ENCODE peak calls at places on chromosomes 1 and 21, in ten cellular contexts. D is left cardiac atrium; G is NCI-H446; A is HEK293T; J is CD8-positive, alpha-beta T cell; U is AG08396; C is PC-3; P is COR-L47; H is stimulated activated CD8-positive, alpha-beta memory T cell treated with anti-CD3 and anti-CD28 coated beads, Interleukin-2, amount 100 ng/mL, for 1 hour; K is amniotic stem cell. T is an unnamed sample.
A peak's percentile ranks its signal among the peaks of the same experiment; 100 is the strongest.

GRCh38 chr1:204959374-204959773 is 83.6 kb upstream of the CNTN2 start:
- DNase-seq in D (peak; percentile 65), G (peak; percentile 27), A (no peak), J (no peak), U (no peak), C (no peak), P (no peak), H (no peak), K (no peak), T (no peak)

GRCh38 chr1:6481820-6482471 is 9.5 kb downstream of the PLEKHG5 start:
- DNase-seq in D (no peak), G (no peak), A (no peak), J (no peak), U (no peak), C (no peak), P (no peak), H (no peak), K (no peak), T (no peak)

GRCh38 chr1:53619088-53619810 is 119.7 kb downstream of the GLIS1 start:
- DNase-seq in D (no peak), G (no peak), A (no peak), J (no peak), U (no peak), C (no peak), P (no peak), H (no peak), K (no peak), T (no peak)

GRCh38 chr1:207025144-207025880 is 7.2 kb downstream of the C1orf116 start:
- DNase-seq in D (no peak), G (no peak), A (no peak), J (no peak), U (peak; percentile 38), C (peak; percentile 99), P (no peak), H (no peak), K (no peak), T (no peak)

GRCh38 chr1:9590945-9591668 is 2.4 kb downstream of the TMEM201 start:
- DNase-seq in D (no peak), G (no peak), A (no peak), J (no peak), U (no peak), C (no peak), P (no peak), H (no peak), K (no peak), T (no peak)

GRCh38 chr1:23619299-23620188 is 60.2 kb upstream of the ID3 start:
- DNase-seq in D (peak; percentile 40), G (no peak), A (peak; percentile 33), J (peak; percentile 85), U (peak; percentile 42), C (peak; percentile 63), P (peak; percentile 88), H (peak; percentile 73), K (no peak), T (peak; percentile 34)

GRCh38 chr1:55931272-55931940 is 648.0 kb downstream of the PLPP3 start:
- DNase-seq in D (no peak), G (peak; percentile 67), A (no peak), J (no peak), U (no peak), C (no peak), P (no peak), H (no peak), K (no peak), T (no peak)

GRCh38 chr1:94924967-94925366 is 1.9 kb downstream of the CNN3 start:
- DNase-seq in D (no peak), G (no peak), A (no peak), J (no peak), U (no peak), C (peak; percentile 56), P (no peak), H (no peak), K (no peak), T (no peak)

GRCh38 chr1:88888755-88889154 is 2.6 kb downstream of the GTF2B start:
- DNase-seq in D (no peak), G (no peak), A (no peak), J (no peak), U (no peak), C (no peak), P (no peak), H (no peak), K (no peak), T (no peak)

GRCh38 chr1:18937539-18937938 is 18.9 kb downstream of the IFFO2 start:
- DNase-seq in D (no peak), G (no peak), A (no peak), J (no peak), U (no peak), C (no peak), P (no peak), H (no peak), K (no peak), T (no peak)

GRCh38 chr1:174768949-174769348 is 230.8 kb upstream of the CACYBP start:
- DNase-seq in D (no peak), G (no peak), A (no peak), J (no peak), U (no peak), C (no peak), P (no peak), H (no peak), K (no peak), T (no peak)

GRCh38 chr1:64171797-64172281 is 31.6 kb upstream of the UBE2U start:
- DNase-seq in D (no peak), G (no peak), A (no peak), J (no peak), U (no peak), C (peak; percentile 85), P (no peak), H (no peak), K (peak; percentile 21), T (no peak)

GRCh38 chr1:75152092-75152491 is 17.9 kb downstream of the LHX8 start:
- DNase-seq in D (no peak), G (no peak), A (no peak), J (no peak), U (no peak), C (no peak), P (no peak), H (no peak), K (no peak), T (no peak)

GRCh38 chr1:166980818-166981217 is 5.5 kb upstream of the ILDR2 start:
- DNase-seq in D (no peak), G (no peak), A (no peak), J (no peak), U (no peak), C (peak; percentile 15), P (no peak), H (no peak), K (no peak), T (no peak)

GRCh38 chr1:26811057-26811456 is 15.4 kb upstream of the ZDHHC18 start:
- DNase-seq in D (no peak), G (no peak), A (no peak), J (no peak), U (no peak), C (no peak), P (no peak), H (no peak), K (no peak), T (no peak)

GRCh38 chr1:205988585-205988995 is 14.6 kb downstream of the RAB7B start:
- DNase-seq in D (peak; percentile 53), G (no peak), A (no peak), J (no peak), U (no peak), C (no peak), P (no peak), H (no peak), K (no peak), T (no peak)

GRCh38 chr1:99748419-99748818 is 18.0 kb downstream of the FRRS1 start:
- DNase-seq in D (no peak), G (no peak), A (no peak), J (no peak), U (no peak), C (peak; percentile 53), P (no peak), H (no peak), K (no peak), T (no peak)

GRCh38 chr1:231690072-231690471 is 63.5 kb downstream of the DISC1 start:
- DNase-seq in D (no peak), G (no peak), A (no peak), J (no peak), U (no peak), C (no peak), P (no peak), H (no peak), K (no peak), T (no peak)

GRCh38 chr1:109659997-109660755 is 4.3 kb downstream of the GSTM4 start:
- DNase-seq in D (no peak), G (no peak), A (no peak), J (no peak), U (no peak), C (no peak), P (no peak), H (no peak), K (no peak), T (no peak)

GRCh38 chr1:8202182-8202905 is 115.6 kb upstream of the SLC45A1 start:
- DNase-seq in D (peak; percentile 64), G (no peak), A (no peak), J (no peak), U (peak; percentile 87), C (peak; percentile 76), P (no peak), H (no peak), K (peak; percentile 72), T (peak; percentile 89)

GRCh38 chr1:235929216-235929615 is 62.5 kb upstream of the LYST start:
- DNase-seq in D (no peak), G (no peak), A (no peak), J (no peak), U (no peak), C (no peak), P (no peak), H (no peak), K (no peak), T (no peak)

GRCh38 chr1:190338829-190339228 is 138.8 kb downstream of the BRINP3 start:
- DNase-seq in D (no peak), G (no peak), A (no peak), J (no peak), U (no peak), C (no peak), P (no peak), H (no peak), K (no peak), T (no peak)

GRCh38 chr1:14113841-14114567 is 414.0 kb downstream of the PRDM2 start:
- DNase-seq in D (peak; percentile 37), G (peak; percentile 14), A (peak; percentile 48), J (no peak), U (peak; percentile 34), C (peak; percentile 73), P (peak; percentile 58), H (no peak), K (no peak), T (peak; percentile 64)

GRCh38 chr1:205527931-205528330 is 23.5 kb downstream of the CDK18 start:
- DNase-seq in D (no peak), G (no peak), A (no peak), J (no peak), U (no peak), C (no peak), P (no peak), H (no peak), K (no peak), T (no peak)

GRCh38 chr21:42590431-42591131 is 62.8 kb upstream of the PDE9A start:
- DNase-seq in D (no peak), G (no peak), A (no peak), J (peak; percentile 28), U (no peak), C (no peak), P (no peak), H (no peak), K (no peak), T (no peak)

GRCh38 chr21:46413365-46413696 is 45.4 kb upstream of the DIP2A start:
- DNase-seq in D (peak; percentile 4), G (no peak), A (no peak), J (no peak), U (no peak), C (no peak), P (no peak), H (no peak), K (no peak), T (no peak)